ENCODE peak calls at places on chromosomes 1 and 21, in six cellular contexts. L is IMR-90, E is mesenchymal stem cell, C is H9, V is trophoblast cell, Z is H1. D is an unnamed sample.
A peak's percentile ranks its signal among the peaks of the same experiment; 100 is the strongest.

GRCh38 chr1:80064524-80064923 is 1058.0 kb upstream of the ADGRL4 start:
- DNase-seq in L (peak; percentile 47), E (no peak), C (no peak), V (no peak), Z (no peak), D (no peak)

GRCh38 chr1:62436466-62437272 is at the start of gene USP1:
- DNase-seq in L (peak; percentile 100), E (peak; percentile 100), C (peak; percentile 99), V (peak; percentile 100), Z (peak; percentile 91), D (peak; percentile 99)

GRCh38 chr1:243343970-243344749 is 88.3 kb downstream of the SDCCAG8 start:
- DNase-seq in L (peak; percentile 40), E (peak; percentile 45), C (no peak), V (no peak), Z (no peak), D (peak; percentile 47)

GRCh38 chr1:91751281-91751680 is 134.7 kb downstream of the TGFBR3 start:
- DNase-seq in L (peak; percentile 51), E (no peak), C (no peak), V (no peak), Z (no peak), D (no peak)

GRCh38 chr1:171913385-171913784 is 72.1 kb downstream of the DNM3 start:
- DNase-seq in L (no peak), E (no peak), C (no peak), V (no peak), Z (no peak), D (no peak)

GRCh38 chr1:20153000-20153418 is 13.9 kb downstream of the PLA2G2F start:
- DNase-seq in L (no peak), E (no peak), C (peak; percentile 69), V (no peak), Z (no peak), D (no peak)

GRCh38 chr1:89688607-89689006 is 55.7 kb downstream of the LRRC8C start:
- DNase-seq in L (no peak), E (no peak), C (no peak), V (no peak), Z (no peak), D (no peak)

GRCh38 chr1:109622895-109623294 is 3.3 kb downstream of the AMPD2 start:
- DNase-seq in L (no peak), E (no peak), C (no peak), V (no peak), Z (no peak), D (no peak)

GRCh38 chr1:3454811-3455618 is 550 bp downstream of the ARHGEF16 start:
- DNase-seq in L (no peak), E (peak; percentile 14), C (peak; percentile 85), V (peak; percentile 30), Z (peak; percentile 85), D (peak; percentile 50)

GRCh38 chr1:177969825-177970371 is at the start of gene SEC16B:
- DNase-seq in L (no peak), E (no peak), C (no peak), V (no peak), Z (no peak), D (no peak)

GRCh38 chr1:84253891-84254290 is 47.6 kb upstream of the SAMD13 start:
- DNase-seq in L (peak; percentile 97), E (peak; percentile 96), C (no peak), V (no peak), Z (no peak), D (no peak)

GRCh38 chr1:44811714-44812151 is 3.4 kb downstream of the BTBD19 start:
- DNase-seq in L (peak; percentile 91), E (peak; percentile 93), C (no peak), V (peak; percentile 47), Z (no peak), D (no peak)

GRCh38 chr1:211677659-211678058 is 2.2 kb upstream of the NEK2 start:
- DNase-seq in L (no peak), E (no peak), C (no peak), V (no peak), Z (no peak), D (no peak)

GRCh38 chr1:80731241-80731894 is 1069.4 kb upstream of the ADGRL2 start:
- DNase-seq in L (no peak), E (no peak), C (no peak), V (no peak), Z (no peak), D (no peak)

GRCh38 chr1:104238991-104239390 is 489.3 kb downstream of the AMY1C start:
- DNase-seq in L (no peak), E (peak; percentile 60), C (no peak), V (no peak), Z (no peak), D (peak; percentile 32)

GRCh38 chr1:35269190-35269988 is 880 bp downstream of the ZMYM4 start:
- DNase-seq in L (no peak), E (peak; percentile 30), C (no peak), V (no peak), Z (peak; percentile 47), D (peak; percentile 9)

GRCh38 chr1:228109962-228110488 is 926 bp upstream of the MRPL55 start:
- DNase-seq in L (peak; percentile 49), E (peak; percentile 67), C (no peak), V (peak; percentile 95), Z (no peak), D (no peak)

GRCh38 chr1:55060133-55060999 is 21.0 kb downstream of the PCSK9 start:
- DNase-seq in L (no peak), E (peak; percentile 28), C (peak; percentile 22), V (no peak), Z (no peak), D (no peak)

GRCh38 chr1:159054427-159054826 is 22.1 kb downstream of the AIM2 start:
- DNase-seq in L (peak; percentile 25), E (peak; percentile 13), C (no peak), V (no peak), Z (no peak), D (no peak)
- H3K14ac ChIP-seq in L (peak overlapping the region; percentile 52), E (no peak overlapping the region), C (no peak overlapping the region), V (no peak overlapping the region), Z (no peak overlapping the region), D (no peak overlapping the region)

DNA sequence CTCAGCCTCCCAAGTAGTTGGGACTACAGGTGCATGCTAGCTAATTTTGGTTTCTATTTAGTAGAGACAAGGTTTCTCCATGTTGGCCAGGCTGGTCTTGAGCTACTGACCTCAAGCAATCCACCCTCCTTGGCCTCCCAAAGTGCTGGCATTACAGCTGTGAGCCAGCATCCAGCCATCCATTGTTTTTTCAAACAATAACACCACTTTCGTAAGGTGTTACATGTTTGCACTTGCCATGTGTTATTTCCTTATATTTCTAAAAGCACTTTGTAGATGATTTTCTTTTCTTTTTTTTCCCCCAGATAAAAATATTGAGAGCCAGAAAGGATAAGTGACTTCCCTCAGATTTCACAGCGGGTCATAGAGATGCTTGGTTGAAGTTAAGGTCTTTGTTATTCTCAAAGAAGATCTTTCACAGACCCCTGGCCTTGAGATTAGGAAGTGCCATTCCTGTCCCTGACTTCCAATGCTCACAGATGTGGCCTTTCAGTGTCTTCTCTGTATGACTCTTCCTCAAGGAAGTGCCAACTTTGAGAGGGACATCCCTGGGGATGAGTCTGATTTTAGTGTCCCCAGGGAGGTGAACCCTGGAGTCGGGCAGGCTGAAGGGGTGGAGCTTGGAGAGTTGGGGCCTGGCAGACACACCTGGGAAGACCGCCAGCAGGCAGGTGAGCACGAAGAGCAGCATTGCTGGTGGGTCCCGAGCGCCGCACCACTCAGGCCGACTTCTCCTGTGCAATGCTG is 6.3 kb downstream of the PIGR start:
- DNase-seq in L (no peak), E (no peak), C (no peak), V (no peak), Z (no peak), D (no peak)
- H3K14ac ChIP-seq in L (no peak overlapping the region), E (no peak overlapping the region), C (no peak overlapping the region), V (no peak overlapping the region), Z (no peak overlapping the region), D (no peak overlapping the region)

GRCh38 chr1:26124433-26125318 is 13.1 kb downstream of the PDIK1L start:
- DNase-seq in L (no peak), E (no peak), C (no peak), V (no peak), Z (no peak), D (no peak)

GRCh38 chr1:26125382-26125781 is 13.8 kb downstream of the PDIK1L start:
- DNase-seq in L (no peak), E (no peak), C (no peak), V (no peak), Z (no peak), D (no peak)

GRCh38 chr1:26127235-26128163 is 15.9 kb downstream of the PDIK1L start:
- DNase-seq in L (no peak), E (no peak), C (peak; percentile 2), V (peak; percentile 64), Z (peak; percentile 33), D (no peak)

GRCh38 chr1:26126321-26127084 is 14.9 kb downstream of the PDIK1L start:
- DNase-seq in L (peak; percentile 26), E (peak; percentile 44), C (no peak), V (peak; percentile 75), Z (peak; percentile 26), D (no peak)

GRCh38 chr1:26125946-26126320 is 14.3 kb downstream of the PDIK1L start:
- DNase-seq in L (no peak), E (no peak), C (no peak), V (no peak), Z (no peak), D (no peak)
- H3K14ac ChIP-seq in L (no peak overlapping the region), E (no peak overlapping the region), C (no peak overlapping the region), V (no peak overlapping the region), Z (no peak overlapping the region), D (no peak overlapping the region)

DNA sequence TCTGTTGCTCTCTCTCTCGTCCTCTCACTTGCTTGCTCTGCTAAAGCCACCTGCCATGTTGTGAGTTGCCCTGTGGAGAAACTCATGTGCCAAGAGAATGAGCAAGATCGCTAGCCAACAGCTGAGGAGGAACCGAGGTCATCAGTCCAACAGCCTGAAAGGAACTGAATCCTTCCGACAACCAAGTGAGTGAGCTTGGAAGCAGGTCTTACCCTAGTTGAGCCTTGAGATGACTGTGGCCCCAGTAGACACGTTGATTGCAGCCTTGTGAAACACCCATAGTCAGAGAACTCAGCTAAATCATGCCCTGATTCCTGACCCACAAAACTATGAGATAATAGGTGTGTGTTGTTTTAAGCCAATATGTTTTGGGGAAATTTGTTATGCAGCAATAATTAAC is 48.1 kb upstream of the BACH1 start:
- DNase-seq in L (no peak), E (no peak), C (no peak), V (no peak), Z (no peak), D (no peak)
- H3K14ac ChIP-seq in L (peak overlapping the region; percentile 60), E (peak overlapping the region; percentile 22), C (no peak overlapping the region), V (no peak overlapping the region), Z (no peak overlapping the region), D (no peak overlapping the region)

GRCh38 chr1:5936621-5937372 is 55.4 kb downstream of the NPHP4 start:
- DNase-seq in L (no peak), E (no peak), C (peak; percentile 23), V (no peak), Z (peak; percentile 24), D (no peak)
- H3K14ac ChIP-seq in L (no peak overlapping the region), E (no peak overlapping the region), C (no peak overlapping the region), V (no peak overlapping the region), Z (no peak overlapping the region), D (no peak overlapping the region)

GRCh38 chr1:7252411-7253117 is 467.3 kb downstream of the CAMTA1 start:
- DNase-seq in L (no peak), E (no peak), C (no peak), V (no peak), Z (no peak), D (no peak)
- H3K14ac ChIP-seq in L (peak overlapping the region; percentile 46), E (no peak overlapping the region), C (no peak overlapping the region), V (no peak overlapping the region), Z (no peak overlapping the region), D (no peak overlapping the region)

DNA sequence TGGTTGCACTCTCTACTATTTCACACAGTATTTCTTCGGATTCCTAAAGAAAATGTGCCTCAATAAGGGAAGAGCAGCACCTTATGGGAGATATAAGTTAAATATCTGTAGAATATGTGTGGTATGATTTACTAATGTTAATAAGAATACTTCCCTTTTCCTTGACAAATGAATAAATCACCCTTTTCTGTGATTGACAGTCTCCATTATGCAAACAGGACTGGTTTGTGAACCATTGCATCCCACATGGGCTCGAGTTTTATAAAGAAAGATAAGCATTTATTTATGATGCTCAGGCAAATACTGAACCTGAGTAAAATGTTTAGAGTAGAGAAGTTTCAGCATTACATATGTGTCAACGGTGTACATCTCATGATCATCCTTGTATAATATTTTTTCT is 587.7 kb upstream of the BRINP3 start:
- DNase-seq in L (no peak), E (no peak), C (no peak), V (no peak), Z (no peak), D (no peak)
- H3K14ac ChIP-seq in L (no peak overlapping the region), E (no peak overlapping the region), C (no peak overlapping the region), V (no peak overlapping the region), Z (no peak overlapping the region), D (no peak overlapping the region)